ENCODE peak calls at places on chromosome 17, in five cellular contexts. T is aorta; X is stimulated activated CD4-positive, alpha-beta T cell treated with anti-CD3 and anti-CD28 coated beads, Interleukin-2, amount 100 ng/mL, for 24 hours; U is NCI-H460; F is NCI-H774. H is an unnamed sample.

GRCh38 chr17:64216385-64217248 is 46.4 kb downstream of the TEX2 start:
- DNase-seq in X (no peak), F (no peak), T (no peak), U (no peak), H (peak; percentile 25)

GRCh38 chr17:16258916-16259315 is 41.9 kb downstream of the PIGL start:
- DNase-seq in X (no peak), T (no peak), F (no peak), U (no peak), H (no peak)

GRCh38 chr17:57524790-57525543 is 220.1 kb downstream of the CCDC182 start:
- DNase-seq in U (no peak), T (no peak), F (no peak), X (no peak), H (no peak)

GRCh38 chr17:53313746-53314145 is 509.0 kb upstream of the KIF2B start:
- DNase-seq in F (no peak), T (no peak), X (no peak), U (no peak), H (no peak)

GRCh38 chr17:15978606-15979005 is 20.9 kb downstream of the ZSWIM7 start:
- DNase-seq in X (no peak), F (no peak), T (no peak), U (no peak), H (no peak)

GRCh38 chr17:3557768-3558583 is at the start of gene TRPV3:
- DNase-seq in X (peak; percentile 69), F (no peak), U (no peak), T (no peak), H (no peak)

GRCh38 chr17:78781339-78782304 is at the start of gene CYTH1:
- DNase-seq in T (peak; percentile 87), X (peak; percentile 56), F (peak; percentile 35), U (no peak), H (peak; percentile 19)

GRCh38 chr17:30021708-30022317 is 80.4 kb downstream of the EFCAB5 start:
- DNase-seq in X (peak; percentile 12), F (peak; percentile 58), U (peak; percentile 45), T (no peak), H (peak; percentile 18)

GRCh38 chr17:75561927-75562603 is 25.5 kb upstream of the MYO15B start:
- DNase-seq in F (no peak), U (no peak), X (no peak), T (no peak), H (no peak)

GRCh38 chr17:75345514-75346167 is 56.4 kb upstream of the SLC25A19 start:
- DNase-seq in X (peak; percentile 41), T (no peak), F (no peak), U (no peak), H (no peak)

GRCh38 chr17:17305282-17305801 is 2.2 kb downstream of the NT5M start:
- DNase-seq in X (peak; percentile 41), F (no peak), U (no peak), T (peak; percentile 34), H (peak; percentile 99)

GRCh38 chr17:51643702-51644490 is 383.6 kb downstream of the UTP18 start:
- DNase-seq in T (no peak), U (no peak), F (no peak), X (no peak), H (no peak)

GRCh38 chr17:10106067-10106466 is 92.3 kb downstream of the GAS7 start:
- DNase-seq in U (no peak), X (no peak), T (no peak), F (no peak), H (no peak)

GRCh38 chr17:15945493-15946209 is 721 bp downstream of the ADORA2B start:
- DNase-seq in X (peak; percentile 39), F (no peak), T (peak; percentile 76), U (no peak), H (no peak)

GRCh38 chr17:6701719-6702118 is 11.4 kb downstream of the SLC13A5 start:
- DNase-seq in X (peak; percentile 65), F (no peak), T (peak; percentile 65), U (peak; percentile 18), H (no peak)

H was measured in SHP77.